ENCODE peak calls at places on chromosomes 3 and 15, in ten cellular contexts. I is stomach, V is HCT116, Q is esophagus muscularis mucosa, G is prostate gland, Z is IMR-90, F is breast epithelium, Y is Peyer's patch, B is sigmoid colon, C is K562. S is an unnamed sample.

GRCh38 chr3:50658416-50658815 is 16.3 kb upstream of the DOCK3 start:
- DNase-seq in G (no peak), C (no peak), Q (no peak), I (no peak), Z (no peak), V (no peak), F (no peak), Y (no peak), B (no peak), S (no peak)

GRCh38 chr3:28940530-28940929 is 340.3 kb upstream of the RBMS3 start:
- DNase-seq in Z (peak; percentile 92), C (no peak), V (no peak), F (no peak), G (peak; percentile 25), Y (no peak), Q (no peak), I (no peak), B (no peak), S (no peak)

GRCh38 chr3:8970971-8971589 is 7.8 kb upstream of the RAD18 start:
- DNase-seq in C (peak; percentile 76), G (peak; percentile 60), Q (peak; percentile 92), B (no peak), Y (peak; percentile 71), Z (peak; percentile 63), F (peak; percentile 72), I (peak; percentile 77), V (peak; percentile 45), S (peak; percentile 84)

GRCh38 chr3:142915636-142916035 is 26.8 kb upstream of the PCOLCE2 start:
- DNase-seq in G (no peak), Q (peak; percentile 34), V (no peak), C (no peak), F (no peak), Y (no peak), I (no peak), B (no peak), Z (no peak), S (no peak)

GRCh38 chr3:101484805-101485620 is 28.0 kb downstream of the SENP7 start:
- DNase-seq in B (no peak), V (no peak), C (peak; percentile 16), Z (peak; percentile 63), G (no peak), I (no peak), F (no peak), Q (no peak), Y (no peak), S (no peak)

GRCh38 chr15:82051664-82052063 is 5.8 kb upstream of the MEX3B start:
- DNase-seq in Q (no peak), B (no peak), I (no peak), C (no peak), G (no peak), Y (no peak), F (no peak), Z (peak; percentile 73), V (no peak), S (no peak)

GRCh38 chr15:86892774-86893449 is 813.2 kb downstream of the AGBL1 start:
- DNase-seq in Y (no peak), Q (no peak), C (no peak), V (no peak), Z (no peak), G (no peak), B (no peak), I (no peak), F (no peak), S (no peak)

GRCh38 chr3:95705786-95706418 is 1108.5 kb upstream of the EPHA6 start:
- DNase-seq in B (no peak), C (no peak), G (no peak), I (no peak), F (no peak), Y (no peak), V (no peak), Q (no peak), Z (no peak), S (no peak)

GRCh38 chr3:128267541-128267940 is 114.3 kb downstream of the EEFSEC start:
- DNase-seq in C (no peak), G (no peak), Z (no peak), V (no peak), F (no peak), B (no peak), Q (no peak), Y (no peak), I (no peak), S (no peak)

GRCh38 chr3:134392336-134392983 is 18.2 kb upstream of the AMOTL2 start:
- DNase-seq in Z (peak; percentile 34), Q (no peak), F (no peak), V (no peak), Y (no peak), B (no peak), C (no peak), G (no peak), I (no peak), S (no peak)

GRCh38 chr3:26647078-26647477 is 24.5 kb downstream of the LRRC3B start:
- DNase-seq in G (no peak), I (no peak), V (no peak), Y (no peak), Q (no peak), B (no peak), C (no peak), Z (no peak), F (no peak), S (no peak)

GRCh38 chr3:153658151-153658550 is 463.0 kb upstream of the ARHGEF26 start:
- DNase-seq in G (no peak), Y (no peak), V (no peak), I (no peak), B (no peak), Z (no peak), C (no peak), Q (no peak), F (no peak), S (no peak)

GRCh38 chr3:39097716-39098472 is 9.5 kb downstream of the GORASP1 start:
- DNase-seq in Q (peak; percentile 89), Y (no peak), F (no peak), G (no peak), B (no peak), Z (no peak), I (no peak), V (no peak), C (no peak), S (no peak)

GRCh38 chr15:52529289-52529929 is 729 bp upstream of the MYO5A start:
- DNase-seq in V (no peak), G (peak; percentile 12), F (no peak), Y (peak; percentile 25), B (no peak), C (no peak), I (no peak), Z (no peak), Q (no peak), S (peak; percentile 15)

GRCh38 chr3:141528837-141529236 is 42.0 kb downstream of the RASA2 start:
- DNase-seq in C (no peak), F (no peak), Q (no peak), Z (no peak), G (no peak), V (no peak), B (no peak), I (no peak), Y (no peak), S (no peak)

GRCh38 chr3:190183121-190183520 is 62.4 kb upstream of the P3H2 start:
- DNase-seq in B (no peak), Q (peak; percentile 77), F (no peak), Y (no peak), G (no peak), C (no peak), I (no peak), Z (peak; percentile 98), V (no peak), S (no peak)

GRCh38 chr15:46343527-46343926 is 708.7 kb downstream of the SQOR start:
- DNase-seq in C (no peak), I (no peak), Y (no peak), B (no peak), Q (no peak), F (no peak), Z (no peak), G (no peak), V (no peak), S (no peak)

GRCh38 chr3:44988073-44988472 is 12.0 kb downstream of the EXOSC7 start:
- DNase-seq in B (no peak), G (no peak), I (no peak), F (no peak), Z (no peak), V (no peak), Y (no peak), C (no peak), Q (no peak), S (peak; percentile 54)
- TF ChIP-seq POLR2A in B (no peak), G (no peak), I (no peak), F (no peak), Z (no peak), V (no peak), Y (no peak), C (no peak), Q (no peak), S (no peak)

GRCh38 chr3:138948371-138949001 is 1.5 kb downstream of the FOXL2NB start:
- DNase-seq in F (no peak), Q (no peak), C (no peak), Y (no peak), Z (no peak), B (no peak), V (no peak), I (no peak), G (no peak), S (no peak)

GRCh38 chr3:138947303-138948121 is 495 bp downstream of the FOXL2NB start:
- DNase-seq in B (no peak), V (no peak), G (no peak), F (no peak), Z (no peak), Q (no peak), I (no peak), Y (no peak), C (peak; percentile 67), S (no peak)

GRCh38 chr3:138945646-138946553 is 1.0 kb downstream of the FOXL2 start:
- DNase-seq in B (no peak), Z (peak; percentile 23), Q (no peak), Y (no peak), C (peak; percentile 57), V (no peak), G (no peak), I (peak; percentile 26), F (no peak), S (peak; percentile 35)

GRCh38 chr3:138944842-138945645 is 1.9 kb downstream of the FOXL2 start:
- DNase-seq in G (no peak), F (no peak), C (peak; percentile 42), Q (no peak), I (no peak), B (no peak), V (no peak), Y (no peak), Z (no peak), S (peak; percentile 26)

GRCh38 chr3:138946554-138947302 is at the start of the genes FOXL2 and FOXL2NB:
- DNase-seq in I (no peak), Y (no peak), C (peak; percentile 79), G (no peak), B (no peak), Z (peak; percentile 48), F (no peak), Q (no peak), V (no peak), S (peak; percentile 27)
- TF ChIP-seq POLR2A in I (no peak), Y (no peak), C (peak; percentile 84), G (no peak), B (no peak), Z (no peak), F (no peak), Q (no peak), V (no peak), S (no peak)

GRCh38 chr3:15858547-15859506 is 61.0 kb upstream of the ANKRD28 start:
- DNase-seq in Q (no peak), V (no peak), F (peak; percentile 63), G (peak; percentile 30), C (peak; percentile 49), Z (no peak), B (no peak), I (peak; percentile 85), Y (peak; percentile 78), S (peak; percentile 72)
- TF ChIP-seq POLR2A in Q (no peak), V (no peak), F (no peak), G (no peak), C (no peak), Z (no peak), B (no peak), I (no peak), Y (no peak), S (no peak)

GRCh38 chr15:31225356-31225955 is 101.2 kb upstream of the KLF13 start:
- DNase-seq in I (no peak), G (no peak), Q (no peak), B (no peak), F (no peak), Z (no peak), Y (no peak), V (no peak), C (no peak), S (no peak)
- TF ChIP-seq POLR2A in I (no peak), G (no peak), Q (no peak), B (no peak), F (no peak), Z (no peak), Y (no peak), V (no peak), C (no peak), S (no peak)

S was measured in erythroblast.